ENCODE peak calls at places on chromosome 22, in seven cellular contexts. N is HCT116, G is H1, U is SK-N-SH, S is GM12878, V is HepG2, E is K562. Q is an unnamed sample.

GRCh38 chr22:48743601-48744282 is 1083.9 kb downstream of the BRD1 start:
- DNase-seq in V (no peak), S (no peak), N (no peak), G (no peak), U (no peak), E (no peak), Q (no peak)

GRCh38 chr22:23829845-23830372 is 8.9 kb downstream of the DERL3 start:
- DNase-seq in E (no peak), N (no peak), U (peak), V (no peak), S (no peak), G (no peak), Q (no peak)

GRCh38 chr22:48391171-48391711 is 1436.4 kb downstream of the BRD1 start:
- DNase-seq in V (no peak), E (no peak), N (no peak), S (no peak), U (no peak), G (no peak), Q (no peak)

GRCh38 chr22:44933829-44934735 is 75.7 kb downstream of the PHF21B start:
- DNase-seq in V (no peak), G (no peak), U (no peak), N (no peak), S (no peak), E (no peak), Q (no peak)

GRCh38 chr22:29009148-29009547 is 52.5 kb downstream of the C22orf31 start:
- DNase-seq in S (no peak), G (no peak), U (no peak), E (no peak), N (no peak), V (no peak), Q (no peak)

GRCh38 chr22:29799217-29799680 is 32.1 kb downstream of the UQCR10 start:
- DNase-seq in S (no peak), U (peak), V (peak), N (peak), G (no peak), E (peak), Q (peak)

GRCh38 chr22:27391092-27391770 is 410.3 kb downstream of the MN1 start:
- DNase-seq in E (no peak), U (no peak), V (no peak), S (no peak), G (no peak), N (no peak), Q (no peak)

GRCh38 chr22:30763815-30764686 is 69.4 kb downstream of the OSBP2 start:
- DNase-seq in E (peak), U (peak), V (peak), G (peak), N (peak), S (no peak), Q (peak)

GRCh38 chr22:17493384-17493981 is 69.8 kb upstream of the SLC25A18 start:
- DNase-seq in E (no peak), U (no peak), V (no peak), S (no peak), N (no peak), G (no peak), Q (no peak)

GRCh38 chr22:24002272-24002671 is 3.0 kb downstream of the GSTT4 start:
- DNase-seq in N (no peak), V (no peak), S (no peak), E (no peak), G (no peak), U (no peak), Q (no peak)

GRCh38 chr22:43375951-43376455 is 32.8 kb upstream of the SCUBE1 start:
- DNase-seq in U (no peak), E (no peak), S (no peak), N (no peak), V (no peak), G (no peak), Q (no peak)

GRCh38 chr22:20290045-20290392 is 21.9 kb upstream of the RTN4R start:
- DNase-seq in S (no peak), U (no peak), N (no peak), V (no peak), G (no peak), E (no peak), Q (no peak)

GRCh38 chr22:36505998-36506635 is 723 bp downstream of the FOXRED2 start:
- DNase-seq in U (no peak), E (no peak), G (no peak), S (no peak), V (no peak), N (no peak), Q (peak)

GRCh38 chr22:20418211-20418788 is 19.3 kb downstream of the SCARF2 start:
- DNase-seq in V (peak), G (no peak), U (peak), S (no peak), E (peak), N (peak), Q (peak)

GRCh38 chr22:26139320-26139719 is 29.9 kb upstream of the SEZ6L start:
- DNase-seq in S (no peak), G (no peak), V (no peak), E (no peak), N (no peak), U (peak), Q (no peak)

GRCh38 chr22:23466351-23466750 is 113.7 kb downstream of the IGLL1 start:
- DNase-seq in N (no peak), G (no peak), S (no peak), V (no peak), E (no peak), U (no peak), Q (no peak)

GRCh38 chr22:30823015-30823370 is 128.3 kb downstream of the OSBP2 start:
- DNase-seq in N (no peak), G (no peak), E (peak), V (no peak), U (peak), S (no peak), Q (peak)

GRCh38 chr22:40653361-40653760 is 16.8 kb upstream of the MRTFA start:
- DNase-seq in E (no peak), U (no peak), V (no peak), G (no peak), N (no peak), S (no peak), Q (no peak)

GRCh38 chr22:48366056-48366455 is 1461.6 kb downstream of the BRD1 start:
- DNase-seq in N (no peak), E (no peak), V (no peak), G (no peak), U (no peak), S (no peak), Q (no peak)

GRCh38 chr22:30426395-30427353 is 1.1 kb downstream of the MTFP1 start:
- DNase-seq in G (peak), U (peak), N (peak), V (peak), S (peak), E (peak), Q (peak)

GRCh38 chr22:24694971-24695928 is 79.3 kb downstream of the PIWIL3 start:
- DNase-seq in U (no peak), E (no peak), N (no peak), S (no peak), G (no peak), V (no peak), Q (no peak)

GRCh38 chr22:22460060-22460459 is 48.5 kb downstream of the ZNF280B start:
- DNase-seq in V (no peak), U (no peak), S (no peak), E (no peak), N (no peak), G (no peak), Q (no peak)

GRCh38 chr22:20803696-20804324 is 29.9 kb downstream of the SERPIND1 start:
- DNase-seq in V (peak), N (peak), G (peak), S (no peak), U (peak), E (peak), Q (peak)

GRCh38 chr22:17772249-17772962 is 1.9 kb downstream of the BID start:
- DNase-seq in E (no peak), G (no peak), V (no peak), N (no peak), U (peak), S (no peak), Q (no peak)

GRCh38 chr22:22920910-22921550 is 33.4 kb downstream of the IGLL5 start:
- DNase-seq in S (no peak), V (no peak), G (no peak), U (no peak), N (no peak), E (peak), Q (no peak)

GRCh38 chr22:41976070-41976901 is 7.0 kb downstream of the SEPTIN3 start:
- DNase-seq in E (no peak), V (no peak), U (peak), G (no peak), S (no peak), N (no peak), Q (peak)

GRCh38 chr22:29117799-29118477 is 45.1 kb downstream of the KREMEN1 start:
- DNase-seq in U (no peak), G (no peak), V (peak), N (no peak), S (no peak), E (no peak), Q (no peak)

GRCh38 chr22:44658371-44658953 is 43.5 kb upstream of the PRR5 start:
- DNase-seq in E (no peak), U (peak), G (no peak), V (no peak), N (no peak), S (no peak), Q (no peak)

GRCh38 chr22:40383905-40384304 is 13.5 kb downstream of the SGSM3 start:
- DNase-seq in E (no peak), V (no peak), U (no peak), N (no peak), G (no peak), S (no peak), Q (no peak)

GRCh38 chr22:17945851-17946690 is 78.3 kb downstream of the MICAL3 start:
- DNase-seq in G (no peak), N (no peak), U (no peak), V (no peak), S (no peak), E (no peak), Q (no peak)

GRCh38 chr22:36445158-36445668 is 36.2 kb downstream of the TXN2 start:
- DNase-seq in U (no peak), N (no peak), G (no peak), V (peak), S (no peak), E (no peak), Q (no peak)

GRCh38 chr22:44647141-44647540 is 54.9 kb upstream of the PRR5 start:
- DNase-seq in V (no peak), G (no peak), E (no peak), U (no peak), N (no peak), S (no peak), Q (no peak)

GRCh38 chr22:42471441-42471840 is 39.2 kb upstream of the NFAM1 start:
- DNase-seq in N (no peak), U (no peak), E (no peak), S (no peak), G (no peak), V (no peak), Q (no peak)

GRCh38 chr22:24819941-24820461 is 14.0 kb downstream of the SGSM1 start:
- DNase-seq in E (no peak), U (peak), N (no peak), S (no peak), V (no peak), G (no peak), Q (no peak)

GRCh38 chr22:24077416-24077815 is 66.3 kb downstream of the CABIN1 start:
- DNase-seq in V (no peak), G (no peak), E (no peak), U (no peak), N (no peak), S (no peak), Q (no peak)

DNA sequence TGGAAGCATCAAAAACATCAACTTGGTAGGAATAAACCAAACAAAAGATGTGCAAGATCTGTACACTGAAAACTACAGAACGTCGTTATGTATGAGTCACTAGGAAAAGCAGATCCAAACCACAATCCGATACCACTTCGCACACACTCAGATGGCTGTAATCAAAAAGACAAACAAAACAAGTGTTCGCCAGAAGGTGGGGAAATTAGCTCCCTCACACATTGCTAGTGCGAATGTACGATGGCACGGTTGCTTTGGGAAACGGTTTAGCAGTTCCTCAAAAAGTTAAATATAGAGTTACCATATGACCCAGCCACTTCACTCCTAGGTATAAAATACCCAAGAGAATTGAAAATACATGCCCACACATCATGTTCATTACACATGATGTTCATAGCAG is 14.8 kb upstream of the CARD10 start:
- DNase-seq in G (no peak), V (no peak), U (no peak), E (no peak), N (peak), S (peak), Q (no peak)
- TF ChIP-seq JUND in G (no peak), V (no peak), U (no peak), E (peak), N (no peak), S (no peak), Q (no peak)

GRCh38 chr22:33770723-33771122 is 149.6 kb downstream of the LARGE1 start:
- DNase-seq in U (no peak), E (no peak), V (no peak), G (no peak), N (no peak), S (no peak), Q (no peak)

DNA sequence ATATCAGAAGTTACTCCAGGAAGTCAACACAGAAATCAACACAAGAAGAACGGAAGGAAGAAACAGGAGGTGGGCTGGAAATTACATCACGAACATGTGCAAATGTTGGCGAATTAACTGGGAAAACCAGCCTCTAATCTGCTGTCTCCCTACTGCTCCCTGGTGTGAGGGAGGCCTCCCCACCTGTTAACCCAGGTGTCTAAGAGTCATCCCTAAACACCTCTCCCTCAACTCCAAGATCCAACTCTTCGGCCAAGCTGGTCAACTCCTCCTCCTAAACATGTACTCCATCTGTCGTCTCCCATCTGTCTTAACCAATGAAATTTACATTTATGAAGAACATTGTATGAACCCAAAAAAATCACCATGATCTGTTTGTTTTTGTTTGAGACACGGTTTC is 154.2 kb downstream of the LARGE1 start:
- DNase-seq in U (no peak), V (no peak), E (no peak), G (no peak), S (no peak), N (no peak), Q (no peak)
- TF ChIP-seq JUND in U (no peak), V (no peak), E (no peak), G (no peak), S (no peak), N (no peak), Q (no peak)

GRCh38 chr22:50506611-50507420 is 686 bp downstream of the LMF2 start:
- DNase-seq in G (no peak), V (no peak), U (no peak), N (no peak), S (no peak), E (no peak), Q (no peak)

GRCh38 chr22:50505776-50506610 is 1.5 kb downstream of the LMF2 start:
- DNase-seq in E (no peak), V (no peak), S (no peak), N (no peak), G (no peak), U (no peak), Q (no peak)

GRCh38 chr22:50508897-50509296 is 873 bp downstream of the NCAPH2 start:
- DNase-seq in E (no peak), N (no peak), U (no peak), S (no peak), G (no peak), V (no peak), Q (no peak)

GRCh38 chr22:50507991-50508884 is at the start of gene NCAPH2:
- DNase-seq in N (peak), E (peak), U (peak), G (peak), S (peak), V (peak), Q (peak)

DNA sequence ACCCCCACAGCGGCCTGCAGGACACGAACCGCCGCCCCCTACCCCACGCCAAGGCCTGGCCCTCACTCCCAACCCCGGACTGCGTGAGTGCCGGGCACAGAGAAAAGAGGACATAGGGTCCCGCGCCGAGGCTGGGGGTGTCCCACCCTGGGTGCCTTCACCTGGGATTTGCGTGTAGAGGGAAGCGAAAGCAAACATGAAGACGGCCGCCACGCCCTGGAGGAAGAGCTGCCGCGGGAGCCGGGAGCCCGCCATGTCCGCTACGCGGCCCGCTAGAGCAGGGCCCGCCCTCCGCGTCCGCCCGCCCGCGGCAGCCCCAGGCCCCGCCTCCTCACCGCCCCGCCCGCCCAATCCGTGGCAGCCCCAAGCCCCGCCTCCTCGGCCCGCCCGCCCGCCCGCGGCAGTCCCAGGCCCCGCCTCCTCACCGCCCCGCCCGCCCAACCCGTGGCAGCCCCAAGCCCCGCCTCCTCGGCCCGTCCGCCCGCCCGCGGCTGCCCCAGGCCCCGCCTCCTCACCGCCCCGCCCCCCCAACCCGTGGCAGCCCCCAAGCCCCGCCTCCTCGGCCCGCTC is at the start of gene LMF2:
- DNase-seq in E (no peak), U (peak), G (no peak), S (no peak), V (peak), N (no peak), Q (peak)
- TF ChIP-seq JUND in E (no peak), U (no peak), G (no peak), S (no peak), V (no peak), N (no peak), Q (no peak)

GRCh38 chr22:46370584-46371373 is 35.3 kb downstream of the TRMU start:
- DNase-seq in G (no peak), N (no peak), V (peak), S (no peak), E (no peak), U (no peak), Q (no peak)
- TF ChIP-seq JUND in G (no peak), N (no peak), V (no peak), S (no peak), E (no peak), U (no peak), Q (no peak)

DNA sequence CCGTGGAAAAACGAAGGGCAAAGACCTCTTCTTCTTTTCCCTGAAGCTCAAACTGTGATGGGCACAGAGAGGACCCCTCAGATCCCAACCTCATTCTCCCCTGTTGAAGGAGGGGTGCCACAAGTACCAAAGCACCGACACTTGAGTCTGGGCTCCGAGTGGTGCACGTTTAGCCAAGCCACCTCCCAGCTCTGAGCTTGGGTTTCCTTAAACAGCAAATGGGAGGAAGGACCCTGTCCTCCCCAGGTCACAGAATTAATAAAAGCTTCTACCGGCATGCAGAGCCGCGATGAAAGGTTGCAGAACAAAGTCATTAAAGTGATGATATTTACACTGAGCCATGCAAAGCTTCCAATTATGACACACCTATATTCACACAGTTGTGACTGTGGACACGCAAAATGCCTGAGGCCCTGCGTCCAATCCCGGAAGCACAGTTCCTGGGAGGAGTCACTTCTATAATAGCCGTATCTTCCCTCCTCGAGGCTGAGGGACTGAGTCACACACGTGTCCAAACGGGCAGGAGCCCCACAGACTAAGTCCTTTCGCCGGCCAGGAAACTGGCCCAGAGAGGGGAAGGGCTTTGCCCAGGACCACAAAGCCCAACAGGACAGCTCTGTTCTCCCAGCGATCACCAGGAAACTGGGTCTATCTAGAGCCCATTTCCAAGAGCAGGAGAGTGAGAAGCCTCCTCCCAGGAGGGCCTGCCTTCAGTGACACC is 922 bp upstream of the CSNK1E start:
- DNase-seq in S (no peak), E (peak), N (peak), G (no peak), V (peak), U (no peak), Q (peak)
- TF ChIP-seq JUND in S (no peak), E (peak), N (no peak), G (no peak), V (no peak), U (no peak), Q (no peak)

GRCh38 chr22:31891366-31892079 is 52.8 kb upstream of the YWHAH start:
- DNase-seq in U (peak), G (no peak), V (no peak), S (no peak), N (no peak), E (peak), Q (no peak)
- TF ChIP-seq JUND in U (no peak), G (no peak), V (no peak), S (no peak), N (no peak), E (peak), Q (no peak)

Q was measured in T47D.